ENCODE peak calls at places on chromosomes 2 and 18, in nine cellular contexts. L is lower leg skin; H is astrocyte of the cerebellum; O is kidney epithelial cell; D is CD4-positive, alpha-beta memory T cell; J is astrocyte; U is epithelial cell of esophagus; K is IMR-90; W is AG10803. P is an unnamed sample.

GRCh38 chr18:6289454-6290242 is 125.1 kb downstream of the L3MBTL4 start:
- DNase-seq in D (no peak), O (no peak), U (no peak), J (no peak), L (no peak), W (no peak), H (no peak), K (no peak), P (no peak)

GRCh38 chr2:136056077-136056688 is 61.8 kb downstream of the CXCR4 start:
- DNase-seq in K (no peak), L (no peak), U (no peak), H (no peak), J (no peak), O (no peak), W (no peak), D (no peak), P (no peak)

GRCh38 chr18:58186258-58186948 is 142.4 kb downstream of the NEDD4L start:
- DNase-seq in U (peak; percentile 98), L (no peak), D (no peak), H (no peak), O (peak; percentile 86), W (peak; percentile 57), J (peak; percentile 93), K (peak; percentile 91), P (peak; percentile 43)

GRCh38 chr18:12041561-12041960 is 52.1 kb upstream of the ANKRD62 start:
- DNase-seq in U (peak; percentile 79), D (no peak), L (peak; percentile 25), K (peak; percentile 93), W (peak; percentile 79), O (peak; percentile 91), H (peak; percentile 82), J (peak; percentile 92), P (peak; percentile 64)

GRCh38 chr2:14563324-14563723 is 69.2 kb upstream of the LRATD1 start:
- DNase-seq in O (no peak), K (no peak), D (no peak), J (no peak), U (no peak), H (no peak), L (no peak), W (no peak), P (no peak)

GRCh38 chr18:57624988-57625387 is 3.4 kb upstream of the NARS1 start:
- DNase-seq in O (peak; percentile 31), L (no peak), W (peak; percentile 24), K (peak; percentile 52), H (no peak), U (peak; percentile 47), D (no peak), J (peak; percentile 46), P (no peak)

GRCh38 chr2:68190991-68191731 is 33.5 kb downstream of the PNO1 start:
- DNase-seq in O (peak; percentile 21), H (peak; percentile 36), U (peak; percentile 91), K (peak; percentile 96), W (peak; percentile 85), J (peak; percentile 73), L (no peak), D (no peak), P (peak; percentile 61)

GRCh38 chr18:54215069-54215468 is 9.4 kb downstream of the MBD2 start:
- DNase-seq in H (no peak), D (no peak), O (no peak), K (peak; percentile 84), L (no peak), U (no peak), W (peak; percentile 74), J (peak; percentile 36), P (peak; percentile 46)

GRCh38 chr2:100064592-100065006 is 77.8 kb downstream of the AFF3 start:
- DNase-seq in W (no peak), L (no peak), J (no peak), D (no peak), O (no peak), U (no peak), K (no peak), H (no peak), P (no peak)

GRCh38 chr2:197360744-197361156 is 50.2 kb upstream of the ANKRD44 start:
- DNase-seq in W (peak; percentile 81), O (no peak), J (peak; percentile 82), D (no peak), L (no peak), K (peak; percentile 87), U (peak; percentile 24), H (peak; percentile 60), P (peak; percentile 44)

GRCh38 chr2:240463274-240463865 is 27.9 kb downstream of the GPC1 start:
- DNase-seq in U (no peak), J (no peak), D (peak; percentile 24), L (peak; percentile 83), W (no peak), K (no peak), O (no peak), H (no peak), P (no peak)

GRCh38 chr2:101830555-101830954 is 133.0 kb downstream of the MAP4K4 start:
- DNase-seq in U (peak; percentile 41), H (no peak), J (peak; percentile 86), O (peak; percentile 54), K (peak; percentile 91), W (peak; percentile 60), L (no peak), D (no peak), P (no peak)

GRCh38 chr2:84885111-84885510 is 4.2 kb upstream of the TRABD2A start:
- DNase-seq in K (no peak), J (no peak), W (no peak), O (no peak), D (no peak), U (no peak), H (no peak), L (peak; percentile 17), P (no peak)

GRCh38 chr2:84886791-84887190 is 5.9 kb upstream of the TRABD2A start:
- DNase-seq in J (no peak), U (no peak), O (no peak), H (no peak), L (no peak), K (no peak), D (no peak), W (no peak), P (no peak)

GRCh38 chr2:84889332-84889731 is 8.4 kb upstream of the TRABD2A start:
- DNase-seq in J (no peak), O (no peak), H (no peak), L (no peak), D (no peak), W (no peak), K (no peak), U (no peak), P (no peak)

GRCh38 chr2:84891355-84892010 is 10.6 kb upstream of the TRABD2A start:
- DNase-seq in H (no peak), D (no peak), L (no peak), W (no peak), U (no peak), K (no peak), J (no peak), O (no peak), P (no peak)

GRCh38 chr2:84888401-84889276 is 7.8 kb upstream of the TRABD2A start:
- DNase-seq in W (peak; percentile 76), H (no peak), K (peak; percentile 83), L (no peak), D (peak; percentile 66), J (peak; percentile 76), U (peak; percentile 38), O (no peak), P (no peak)
- H3K4me3 ChIP-seq in W (peak overlapping the region; percentile 47), H (no peak overlapping the region), K (peak overlapping the region; percentile 8), L (no peak overlapping the region), D (peak overlapping the region; percentile 42), J (no peak overlapping the region), U (no peak overlapping the region), O (no peak overlapping the region), P (peak overlapping the region; percentile 34)

DNA sequence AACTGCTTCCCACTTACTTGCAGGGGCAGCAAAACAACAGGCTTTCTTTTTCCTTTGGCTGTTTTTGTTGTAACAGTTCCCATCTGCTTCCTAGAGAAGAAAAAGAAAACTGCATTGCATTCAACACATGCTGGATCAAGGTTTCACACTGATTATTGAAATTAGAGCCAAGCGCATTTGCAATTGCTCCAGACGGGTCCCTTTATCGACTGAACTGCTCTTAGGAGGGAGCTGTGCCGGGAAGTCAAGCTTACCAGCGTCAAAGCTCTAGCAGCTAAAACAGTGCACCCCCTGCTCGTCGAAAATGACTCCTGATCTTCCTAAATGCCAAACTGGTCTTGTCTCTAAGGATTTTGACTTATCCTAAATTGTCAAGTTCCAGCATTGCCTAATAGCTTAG is 164.0 kb upstream of the SESTD1 start:
- DNase-seq in O (no peak), U (no peak), J (no peak), L (no peak), H (peak; percentile 8), W (peak; percentile 0), D (no peak), K (no peak), P (no peak)
- H3K4me3 ChIP-seq in O (no peak overlapping the region), U (no peak overlapping the region), J (peak overlapping the region; percentile 16), L (no peak overlapping the region), H (peak overlapping the region; percentile 8), W (no peak overlapping the region), D (no peak overlapping the region), K (no peak overlapping the region), P (no peak overlapping the region)

GRCh38 chr2:54559593-54560145 is 103.5 kb downstream of the SPTBN1 start:
- DNase-seq in D (no peak), K (peak; percentile 87), U (peak; percentile 89), W (peak; percentile 92), J (peak; percentile 71), O (no peak), L (peak; percentile 92), H (no peak), P (no peak)

GRCh38 chr2:54560146-54560881 is 104.2 kb downstream of the SPTBN1 start:
- DNase-seq in U (peak; percentile 59), L (peak; percentile 92), H (no peak), W (peak; percentile 86), J (peak; percentile 45), K (peak; percentile 59), O (no peak), D (peak; percentile 46), P (no peak)

GRCh38 chr2:54558976-54559410 is 102.9 kb downstream of the SPTBN1 start:
- DNase-seq in H (no peak), O (no peak), U (peak; percentile 50), L (no peak), W (no peak), J (no peak), D (no peak), K (no peak), P (no peak)

GRCh38 chr2:54561795-54562592 is 105.9 kb downstream of the SPTBN1 start:
- DNase-seq in K (no peak), D (no peak), U (no peak), L (no peak), H (no peak), O (no peak), W (no peak), J (no peak), P (no peak)

DNA sequence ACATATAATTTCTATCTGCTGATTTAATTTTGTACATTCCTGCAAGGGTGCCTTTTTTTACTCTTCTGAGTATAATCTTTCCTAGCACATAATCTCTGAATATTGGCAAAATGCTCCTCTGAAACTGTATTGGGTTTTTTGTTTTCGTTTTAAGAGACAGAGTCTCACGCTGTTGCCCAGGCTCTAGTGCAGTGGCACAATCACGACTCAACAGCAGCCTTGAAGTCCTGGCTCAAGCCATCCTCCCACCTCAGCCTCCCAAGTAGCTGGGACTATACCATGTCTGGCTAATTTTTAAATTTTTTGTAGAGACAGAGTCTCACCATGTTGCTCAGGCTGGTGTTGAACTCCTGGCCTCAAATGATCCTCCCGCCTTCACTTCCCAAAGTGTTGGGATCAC is 104.9 kb downstream of the SPTBN1 start:
- DNase-seq in H (no peak), J (no peak), L (no peak), D (no peak), W (no peak), K (no peak), O (no peak), U (no peak), P (no peak)
- H3K4me3 ChIP-seq in H (no peak overlapping the region), J (peak overlapping the region; percentile 85), L (no peak overlapping the region), D (peak overlapping the region; percentile 94), W (peak overlapping the region; percentile 11), K (no peak overlapping the region), O (peak overlapping the region; percentile 76), U (peak overlapping the region; percentile 97), P (no peak overlapping the region)

GRCh38 chr2:33137331-33137730 is 190.6 kb downstream of the LTBP1 start:
- DNase-seq in J (no peak), H (no peak), D (no peak), O (no peak), U (no peak), L (no peak), K (no peak), W (no peak), P (no peak)
- H3K4me3 ChIP-seq in J (peak overlapping the region; percentile 90), H (peak overlapping the region; percentile 17), D (no peak overlapping the region), O (no peak overlapping the region), U (no peak overlapping the region), L (no peak overlapping the region), K (peak overlapping the region; percentile 32), W (no peak overlapping the region), P (peak overlapping the region; percentile 78)

P was measured in AG04450.